ENCODE peak calls at places on chromosomes 12 and 14, in four cellular contexts. M, G, W and K are unnamed samples.
A peak's percentile ranks its signal among the peaks of the same experiment; 100 is the strongest.

GRCh38 chr12:70692681-70693288 is 55.6 kb upstream of the PTPRB start:
- DNase-seq in G (no peak), M (no peak), W (no peak), K (no peak)

GRCh38 chr12:85310025-85310424 is 30.0 kb downstream of the ALX1 start:
- DNase-seq in G (no peak), M (no peak), W (no peak), K (no peak)

GRCh38 chr12:62221107-62221506 is 39.1 kb upstream of the USP15 start:
- DNase-seq in M (no peak), G (no peak), W (no peak), K (no peak)

GRCh38 chr14:95197498-95198010 is 40.2 kb upstream of the DICER1 start:
- DNase-seq in G (no peak), M (peak; percentile 63), W (no peak), K (no peak)

GRCh38 chr14:87233266-87233665 is 759.7 kb downstream of the GALC start:
- DNase-seq in G (no peak), M (peak; percentile 56), W (no peak), K (no peak)

GRCh38 chr12:32390572-32391219 is 8.7 kb upstream of the FGD4 start:
- DNase-seq in G (peak; percentile 81), W (no peak), M (peak; percentile 53), K (no peak)

GRCh38 chr14:43706901-43707300 is 800.2 kb downstream of the FSCB start:
- DNase-seq in M (no peak), W (no peak), G (no peak), K (no peak)

GRCh38 chr12:110093631-110094311 is 30.4 kb upstream of the IFT81 start:
- DNase-seq in M (peak; percentile 56), W (no peak), G (no peak), K (no peak)

GRCh38 chr14:52619692-52620091 is 67.1 kb downstream of the GPR137C start:
- DNase-seq in M (no peak), W (no peak), G (no peak), K (no peak)

GRCh38 chr12:114679942-114680341 is 4.0 kb downstream of the TBX3 start:
- DNase-seq in G (no peak), W (no peak), M (peak; percentile 59), K (no peak)

GRCh38 chr12:55996201-55996714 is 818 bp upstream of the SUOX start:
- DNase-seq in W (peak; percentile 74), G (no peak), M (peak; percentile 81), K (peak; percentile 75)

GRCh38 chr14:24426912-24427536 is 2.4 kb downstream of the CBLN3 start:
- DNase-seq in G (no peak), M (peak; percentile 81), W (no peak), K (no peak)

GRCh38 chr12:112122823-112123690 is 2.3 kb upstream of the TRAFD1 start:
- DNase-seq in M (peak; percentile 36), G (no peak), W (no peak), K (no peak)

GRCh38 chr14:100896369-100897060 is 7.0 kb downstream of the RTL1 start:
- DNase-seq in M (peak; percentile 41), W (no peak), G (peak; percentile 35), K (no peak)

GRCh38 chr14:100900837-100901390 is 2.6 kb downstream of the RTL1 start:
- DNase-seq in G (peak; percentile 39), M (peak; percentile 91), W (no peak), K (no peak)

GRCh38 chr14:100899841-100900771 is 3.4 kb downstream of the RTL1 start:
- DNase-seq in W (no peak), G (peak; percentile 14), M (peak; percentile 78), K (no peak)

GRCh38 chr14:100898935-100899840 is 4.3 kb downstream of the RTL1 start:
- DNase-seq in G (peak; percentile 21), M (peak; percentile 49), W (no peak), K (no peak)

DNA sequence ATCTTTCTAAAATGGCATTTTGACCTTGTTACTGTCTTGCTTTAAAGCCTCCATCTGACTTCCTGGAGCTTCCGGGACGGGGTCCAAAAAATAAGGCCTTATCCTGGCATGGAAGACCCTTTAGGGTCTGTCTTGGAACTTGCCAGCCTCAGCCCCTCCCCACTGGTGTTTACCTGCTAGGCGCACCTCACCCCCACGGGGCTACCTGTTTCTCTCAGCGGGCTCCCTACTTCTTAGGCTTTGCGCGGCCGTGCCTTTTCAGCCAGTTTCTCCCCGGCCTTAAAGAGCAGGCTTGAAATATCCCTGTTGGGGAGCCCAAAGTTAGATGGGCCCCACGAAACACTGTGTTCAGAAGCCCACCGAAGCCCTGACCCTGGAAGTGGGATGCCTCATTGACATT is 5.1 kb downstream of the RTL1 start:
- DNase-seq in M (peak; percentile 33), G (peak; percentile 28), W (no peak), K (no peak)
- H3K27ac ChIP-seq in M (no peak overlapping the region), G (no peak overlapping the region), W (no peak overlapping the region), K (no peak overlapping the region)

GRCh38 chr14:75456069-75457023 is 28.5 kb downstream of the JDP2 start:
- DNase-seq in G (peak; percentile 65), M (peak; percentile 42), W (no peak), K (no peak)
- H3K4me1 ChIP-seq in G (peaks cover 74% of the 10 kb centered on the region), M (peaks cover 16% of the 10 kb centered on the region), W (no peaks in the 10 kb centered on the region), K (no peaks in the 10 kb centered on the region)

DNA sequence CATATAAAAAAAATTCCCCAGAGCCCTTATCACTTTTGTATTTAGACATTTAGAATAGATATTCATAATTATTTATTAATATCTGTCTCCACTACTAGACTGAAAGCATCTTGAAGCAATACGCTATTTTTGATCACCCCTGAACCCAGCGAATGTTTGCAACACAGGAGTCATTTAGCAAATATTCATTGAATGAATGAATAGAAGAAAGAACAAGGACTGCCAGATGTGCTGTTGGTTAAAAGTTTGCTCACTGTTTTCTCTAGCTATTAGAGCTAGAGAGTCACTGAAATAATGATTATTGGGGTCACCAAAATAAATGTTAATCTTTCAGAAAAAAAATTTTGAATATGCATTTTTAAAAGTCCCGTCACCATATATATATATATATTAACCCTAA is 174.3 kb downstream of the ACSS3 start:
- DNase-seq in W (no peak), M (no peak), G (no peak), K (no peak)
- H3K27ac ChIP-seq in W (no peak overlapping the region), M (no peak overlapping the region), G (no peak overlapping the region), K (no peak overlapping the region)

DNA sequence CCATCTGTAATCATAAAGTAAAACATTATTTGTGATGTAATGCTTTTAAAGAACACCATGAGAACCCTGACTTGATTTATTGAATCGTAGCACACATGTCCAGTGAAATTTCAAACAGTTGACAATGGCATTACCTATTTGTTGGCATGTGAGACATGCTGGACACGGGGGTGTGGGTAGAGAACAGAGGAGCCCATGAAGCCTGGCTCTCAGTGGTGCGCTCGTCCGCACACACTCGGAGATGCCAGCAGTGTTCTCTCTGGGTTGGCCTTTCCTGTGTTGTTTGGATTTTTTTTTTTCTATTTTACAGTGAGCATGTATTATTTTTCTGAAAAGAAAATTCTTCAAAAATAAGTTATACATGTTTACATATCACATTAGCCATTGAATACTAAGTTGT is 78.2 kb downstream of the PPP2R5C start:
- DNase-seq in W (no peak), M (no peak), G (no peak), K (no peak)
- H3K4me1 ChIP-seq in W (peaks cover 95% of the 10 kb centered on the region), M (peaks cover 5% of the 10 kb centered on the region), G (peaks cover 23% of the 10 kb centered on the region), K (peaks cover 83% of the 10 kb centered on the region)